ENCODE peak calls at places on chromosome 17, in seven cellular contexts. One of them, this sample, is unnamed.

GRCh38 chr17:76427457-76428231 is 25.3 kb downstream of the UBE2O start:
- DNase-seq in mesendoderm: no peak
- DNase-seq in ovary: no peak
- DNase-seq in HCT116: no peak
- DNase-seq in heart left ventricle: no peak
- DNase-seq in neural progenitor cell: no peak
- DNase-seq in Peyer's patch: no peak
- DNase-seq in this sample: peak; percentile 84

GRCh38 chr17:34740516-34740915 is 161.1 kb downstream of the TMEM132E start:
- DNase-seq in mesendoderm: no peak
- DNase-seq in ovary: no peak
- DNase-seq in HCT116: no peak
- DNase-seq in heart left ventricle: no peak
- DNase-seq in neural progenitor cell: no peak
- DNase-seq in Peyer's patch: no peak
- DNase-seq in this sample: no peak

GRCh38 chr17:68054296-68054900 is 18.9 kb downstream of the KPNA2 start:
- DNase-seq in mesendoderm: no peak
- DNase-seq in ovary: no peak
- DNase-seq in HCT116: no peak
- DNase-seq in heart left ventricle: no peak
- DNase-seq in neural progenitor cell: no peak
- DNase-seq in Peyer's patch: no peak
- DNase-seq in this sample: no peak

GRCh38 chr17:10640475-10640874 is 16.6 kb downstream of the MYH3 start:
- DNase-seq in mesendoderm: no peak
- DNase-seq in ovary: no peak
- DNase-seq in HCT116: no peak
- DNase-seq in heart left ventricle: no peak
- DNase-seq in neural progenitor cell: no peak
- DNase-seq in Peyer's patch: no peak
- DNase-seq in this sample: no peak

GRCh38 chr17:4492762-4493561 is 5.7 kb upstream of the SPNS2 start:
- DNase-seq in mesendoderm: peak; percentile 90
- DNase-seq in ovary: peak; percentile 69
- DNase-seq in HCT116: no peak
- DNase-seq in heart left ventricle: no peak
- DNase-seq in neural progenitor cell: peak; percentile 90
- DNase-seq in Peyer's patch: peak; percentile 79
- DNase-seq in this sample: peak; percentile 22

GRCh38 chr17:34728771-34729310 is 149.5 kb downstream of the TMEM132E start:
- DNase-seq in mesendoderm: peak; percentile 11
- DNase-seq in ovary: no peak
- DNase-seq in HCT116: no peak
- DNase-seq in heart left ventricle: no peak
- DNase-seq in neural progenitor cell: no peak
- DNase-seq in Peyer's patch: no peak
- DNase-seq in this sample: no peak

GRCh38 chr17:60989846-60990245 is 312.2 kb downstream of the BCAS3 start:
- DNase-seq in mesendoderm: no peak
- DNase-seq in ovary: no peak
- DNase-seq in HCT116: no peak
- DNase-seq in heart left ventricle: no peak
- DNase-seq in neural progenitor cell: no peak
- DNase-seq in Peyer's patch: no peak
- DNase-seq in this sample: no peak

GRCh38 chr17:1972429-1973160 is 52.5 kb downstream of the RTN4RL1 start:
- DNase-seq in mesendoderm: no peak
- DNase-seq in ovary: no peak
- DNase-seq in HCT116: no peak
- DNase-seq in heart left ventricle: no peak
- DNase-seq in neural progenitor cell: no peak
- DNase-seq in Peyer's patch: no peak
- DNase-seq in this sample: no peak

GRCh38 chr17:3556905-3557767 is 476 bp downstream of the TRPV3 start:
- DNase-seq in mesendoderm: no peak
- DNase-seq in ovary: no peak
- DNase-seq in HCT116: no peak
- DNase-seq in heart left ventricle: no peak
- DNase-seq in neural progenitor cell: no peak
- DNase-seq in Peyer's patch: peak; percentile 71
- DNase-seq in this sample: no peak

GRCh38 chr17:47955497-47956461 is 1.9 kb downstream of the PRR15L start:
- DNase-seq in mesendoderm: no peak
- DNase-seq in ovary: no peak
- DNase-seq in HCT116: no peak
- DNase-seq in heart left ventricle: no peak
- DNase-seq in neural progenitor cell: no peak
- DNase-seq in Peyer's patch: peak; percentile 69
- DNase-seq in this sample: no peak

GRCh38 chr17:1713878-1714487 is 3.8 kb upstream of the TLCD2 start:
- DNase-seq in mesendoderm: peak; percentile 93
- DNase-seq in ovary: peak; percentile 63
- DNase-seq in HCT116: peak; percentile 64
- DNase-seq in heart left ventricle: no peak
- DNase-seq in neural progenitor cell: peak; percentile 86
- DNase-seq in Peyer's patch: no peak
- DNase-seq in this sample: peak; percentile 44

GRCh38 chr17:78144146-78144719 is 2.0 kb upstream of the C17orf99 start:
- DNase-seq in mesendoderm: no peak
- DNase-seq in ovary: peak; percentile 96
- DNase-seq in HCT116: no peak
- DNase-seq in heart left ventricle: peak; percentile 92
- DNase-seq in neural progenitor cell: no peak
- DNase-seq in Peyer's patch: peak; percentile 86
- DNase-seq in this sample: no peak

GRCh38 chr17:78141437-78142112 is 4.6 kb upstream of the C17orf99 start:
- DNase-seq in mesendoderm: no peak
- DNase-seq in ovary: no peak
- DNase-seq in HCT116: no peak
- DNase-seq in heart left ventricle: no peak
- DNase-seq in neural progenitor cell: no peak
- DNase-seq in Peyer's patch: peak; percentile 50
- DNase-seq in this sample: no peak

GRCh38 chr17:78144736-78145641 is 1.2 kb upstream of the C17orf99 start:
- DNase-seq in mesendoderm: no peak
- DNase-seq in ovary: peak; percentile 87
- DNase-seq in HCT116: no peak
- DNase-seq in heart left ventricle: no peak
- DNase-seq in neural progenitor cell: no peak
- DNase-seq in Peyer's patch: peak; percentile 57
- DNase-seq in this sample: no peak

GRCh38 chr17:78142113-78142861 is 3.9 kb upstream of the C17orf99 start:
- DNase-seq in mesendoderm: peak; percentile 61
- DNase-seq in ovary: no peak
- DNase-seq in HCT116: peak; percentile 97
- DNase-seq in heart left ventricle: no peak
- DNase-seq in neural progenitor cell: no peak
- DNase-seq in Peyer's patch: peak; percentile 85
- DNase-seq in this sample: no peak

GRCh38 chr17:78143214-78144145 is 2.7 kb upstream of the C17orf99 start:
- DNase-seq in mesendoderm: no peak
- DNase-seq in ovary: no peak
- DNase-seq in HCT116: no peak
- DNase-seq in heart left ventricle: no peak
- DNase-seq in neural progenitor cell: no peak
- DNase-seq in Peyer's patch: no peak
- DNase-seq in this sample: no peak
- H3K4me3 ChIP-seq in mesendoderm: no peak overlapping the region
- H3K4me3 ChIP-seq in ovary: no peak overlapping the region
- H3K4me3 ChIP-seq in HCT116: no peak overlapping the region
- H3K4me3 ChIP-seq in heart left ventricle: no peak overlapping the region
- H3K4me3 ChIP-seq in neural progenitor cell: no peak overlapping the region
- H3K4me3 ChIP-seq in Peyer's patch: no peak overlapping the region
- H3K4me3 ChIP-seq in this sample: no peak overlapping the region

GRCh38 chr17:29085223-29085622 is 42.3 kb downstream of the PIPOX start:
- DNase-seq in mesendoderm: no peak
- DNase-seq in ovary: no peak
- DNase-seq in HCT116: no peak
- DNase-seq in heart left ventricle: peak; percentile 23
- DNase-seq in neural progenitor cell: no peak
- DNase-seq in Peyer's patch: no peak
- DNase-seq in this sample: no peak
- H3K4me1 ChIP-seq in mesendoderm: peaks cover 3% of the 10 kb centered on the region
- H3K4me1 ChIP-seq in ovary: no peaks in the 10 kb centered on the region
- H3K4me1 ChIP-seq in HCT116: no peaks in the 10 kb centered on the region
- H3K4me1 ChIP-seq in heart left ventricle: no peaks in the 10 kb centered on the region
- H3K4me1 ChIP-seq in neural progenitor cell: peaks cover 30% of the 10 kb centered on the region
- H3K4me1 ChIP-seq in Peyer's patch: no peaks in the 10 kb centered on the region
- H3K4me1 ChIP-seq in this sample: no peaks in the 10 kb centered on the region

GRCh38 chr17:40705567-40705966 is 2.0 kb upstream of the KRT24 start:
- DNase-seq in mesendoderm: no peak
- DNase-seq in ovary: no peak
- DNase-seq in HCT116: no peak
- DNase-seq in heart left ventricle: no peak
- DNase-seq in neural progenitor cell: no peak
- DNase-seq in Peyer's patch: no peak
- DNase-seq in this sample: no peak
- H3K4me3 ChIP-seq in mesendoderm: no peak overlapping the region
- H3K4me3 ChIP-seq in ovary: no peak overlapping the region
- H3K4me3 ChIP-seq in HCT116: no peak overlapping the region
- H3K4me3 ChIP-seq in heart left ventricle: no peak overlapping the region
- H3K4me3 ChIP-seq in neural progenitor cell: no peak overlapping the region
- H3K4me3 ChIP-seq in Peyer's patch: no peak overlapping the region
- H3K4me3 ChIP-seq in this sample: no peak overlapping the region

GRCh38 chr17:14308965-14309879 is 8.3 kb downstream of the HS3ST3B1 start:
- DNase-seq in mesendoderm: peak; percentile 99
- DNase-seq in ovary: peak; percentile 95
- DNase-seq in HCT116: no peak
- DNase-seq in heart left ventricle: peak; percentile 95
- DNase-seq in neural progenitor cell: peak; percentile 98
- DNase-seq in Peyer's patch: peak; percentile 94
- DNase-seq in this sample: peak; percentile 94

GRCh38 chr17:14306602-14307001 is 5.7 kb downstream of the HS3ST3B1 start:
- DNase-seq in mesendoderm: no peak
- DNase-seq in ovary: no peak
- DNase-seq in HCT116: no peak
- DNase-seq in heart left ventricle: no peak
- DNase-seq in neural progenitor cell: no peak
- DNase-seq in Peyer's patch: no peak
- DNase-seq in this sample: no peak

GRCh38 chr17:14308636-14308964 is 7.7 kb downstream of the HS3ST3B1 start:
- DNase-seq in mesendoderm: no peak
- DNase-seq in ovary: no peak
- DNase-seq in HCT116: no peak
- DNase-seq in heart left ventricle: no peak
- DNase-seq in neural progenitor cell: no peak
- DNase-seq in Peyer's patch: no peak
- DNase-seq in this sample: no peak

GRCh38 chr17:14305785-14306496 is 5.1 kb downstream of the HS3ST3B1 start:
- DNase-seq in mesendoderm: no peak
- DNase-seq in ovary: no peak
- DNase-seq in HCT116: no peak
- DNase-seq in heart left ventricle: no peak
- DNase-seq in neural progenitor cell: no peak
- DNase-seq in Peyer's patch: no peak
- DNase-seq in this sample: peak; percentile 21

GRCh38 chr17:14307560-14308024 is 6.7 kb downstream of the HS3ST3B1 start:
- DNase-seq in mesendoderm: no peak
- DNase-seq in ovary: no peak
- DNase-seq in HCT116: no peak
- DNase-seq in heart left ventricle: no peak
- DNase-seq in neural progenitor cell: no peak
- DNase-seq in Peyer's patch: no peak
- DNase-seq in this sample: peak; percentile 86
- H3K4me1 ChIP-seq in mesendoderm: peaks cover 20% of the 10 kb centered on the region
- H3K4me1 ChIP-seq in ovary: peaks cover 6% of the 10 kb centered on the region
- H3K4me1 ChIP-seq in HCT116: peaks cover 6% of the 10 kb centered on the region
- H3K4me1 ChIP-seq in heart left ventricle: peaks cover 39% of the 10 kb centered on the region
- H3K4me1 ChIP-seq in neural progenitor cell: peaks cover 53% of the 10 kb centered on the region
- H3K4me1 ChIP-seq in Peyer's patch: peaks cover 22% of the 10 kb centered on the region
- H3K4me1 ChIP-seq in this sample: peaks cover 42% of the 10 kb centered on the region

DNA sequence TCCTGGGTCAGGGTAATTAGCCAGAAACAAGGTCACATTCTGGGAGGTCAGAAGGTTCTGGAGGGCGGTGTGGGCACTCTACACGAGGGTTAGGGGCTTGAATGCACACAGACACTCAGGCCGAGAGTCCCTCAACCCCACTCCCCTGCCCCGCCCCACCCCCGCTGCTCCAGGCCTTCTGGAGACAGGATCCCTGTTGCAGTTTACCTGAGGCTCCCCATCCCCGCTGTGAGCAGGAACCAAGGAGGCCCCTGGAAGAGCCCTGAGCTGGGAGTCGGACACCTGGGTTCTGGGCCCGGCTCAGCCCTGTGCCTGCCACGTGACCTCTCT is 4.4 kb upstream of the ACTG1 start:
- DNase-seq in mesendoderm: no peak
- DNase-seq in ovary: no peak
- DNase-seq in HCT116: no peak
- DNase-seq in heart left ventricle: no peak
- DNase-seq in neural progenitor cell: no peak
- DNase-seq in Peyer's patch: peak; percentile 55
- DNase-seq in this sample: no peak
- H3K4me3 ChIP-seq in mesendoderm: no peak overlapping the region
- H3K4me3 ChIP-seq in ovary: peak overlapping the region; percentile 93
- H3K4me3 ChIP-seq in HCT116: no peak overlapping the region
- H3K4me3 ChIP-seq in heart left ventricle: peak overlapping the region; percentile 11
- H3K4me3 ChIP-seq in neural progenitor cell: no peak overlapping the region
- H3K4me3 ChIP-seq in Peyer's patch: no peak overlapping the region
- H3K4me3 ChIP-seq in this sample: no peak overlapping the region

This sample was measured in SJSA1.